ENCODE peak calls at places on chromosomes 12 and 14, in five cellular contexts. E is HEK293T, Q is NT2/D1, J is HepG2, X is H1. Y is an unnamed sample.

GRCh38 chr14:24267516-24267915 is 3.9 kb downstream of the RABGGTA start:
- DNase-seq in E (no peak), Q (no peak), J (no peak), X (no peak), Y (no peak)

GRCh38 chr12:7497661-7498060 is 5.9 kb downstream of the CD163 start:
- DNase-seq in E (no peak), Q (peak; percentile 68), J (no peak), X (no peak), Y (no peak)

GRCh38 chr12:108701779-108702435 is 29.4 kb downstream of the CORO1C start:
- DNase-seq in E (no peak), Q (no peak), J (no peak), X (no peak), Y (no peak)

GRCh38 chr12:85781751-85782150 is 54.5 kb downstream of the RASSF9 start:
- DNase-seq in E (no peak), Q (no peak), J (no peak), X (no peak), Y (no peak)

GRCh38 chr14:92040431-92041040 is 677 bp upstream of the TRIP11 start:
- DNase-seq in E (peak; percentile 34), Q (no peak), J (peak; percentile 18), X (no peak), Y (peak; percentile 25)

GRCh38 chr12:32568241-32568640 is 110.9 kb upstream of the DNM1L start:
- DNase-seq in E (no peak), Q (no peak), J (peak; percentile 31), X (no peak), Y (no peak)

GRCh38 chr14:35534884-35535793 is 1.2 kb downstream of the INSM2 start:
- DNase-seq in E (peak; percentile 80), Q (peak; percentile 46), J (peak; percentile 61), X (peak; percentile 93), Y (no peak)

GRCh38 chr14:93736378-93737014 is 51.8 kb downstream of the PRIMA1 start:
- DNase-seq in E (no peak), Q (no peak), J (peak; percentile 16), X (peak; percentile 67), Y (no peak)

GRCh38 chr12:53890081-53890480 is 48.5 kb upstream of the HOXC13 start:
- DNase-seq in E (no peak), Q (no peak), J (no peak), X (no peak), Y (no peak)

GRCh38 chr14:103336191-103336590 is 2.2 kb downstream of the EIF5 start:
- DNase-seq in E (no peak), Q (no peak), J (no peak), X (no peak), Y (no peak)

GRCh38 chr12:66571361-66571760 is 107.5 kb downstream of the GRIP1 start:
- DNase-seq in E (no peak), Q (no peak), J (no peak), X (no peak), Y (no peak)

GRCh38 chr14:99270491-99271287 is 1.3 kb downstream of the BCL11B start:
- DNase-seq in E (peak; percentile 36), Q (no peak), J (no peak), X (peak; percentile 85), Y (no peak)

GRCh38 chr12:89153341-89153740 is 199.0 kb downstream of the DUSP6 start:
- DNase-seq in E (no peak), Q (no peak), J (no peak), X (no peak), Y (no peak)

GRCh38 chr12:131860472-131861260 is 32.5 kb downstream of the MMP17 start:
- DNase-seq in E (peak; percentile 38), Q (peak; percentile 82), J (peak; percentile 94), X (no peak), Y (no peak)

GRCh38 chr12:121061831-121062230 is 22.8 kb upstream of the OASL start:
- DNase-seq in E (no peak), Q (no peak), J (peak; percentile 18), X (no peak), Y (no peak)

GRCh38 chr14:102584871-102585869 is 7.3 kb upstream of the RCOR1 start:
- DNase-seq in E (no peak), Q (no peak), J (no peak), X (peak; percentile 67), Y (no peak)

GRCh38 chr14:32015166-32015565 is 61.9 kb upstream of the ARHGAP5 start:
- DNase-seq in E (no peak), Q (no peak), J (no peak), X (no peak), Y (no peak)

GRCh38 chr14:90519262-90519920 is 122.6 kb downstream of the CALM1 start:
- DNase-seq in E (no peak), Q (no peak), J (no peak), X (no peak), Y (no peak)

GRCh38 chr14:57987051-57987450 is 121.2 kb upstream of the SLC35F4 start:
- DNase-seq in E (no peak), Q (no peak), J (no peak), X (no peak), Y (no peak)
- TF ChIP-seq SUZ12 in E (no peak), Q (no peak), J (no peak), X (no peak), Y (no peak)

GRCh38 chr14:70827366-70828151 is 18.2 kb upstream of the MAP3K9 start:
- DNase-seq in E (no peak), Q (no peak), J (peak; percentile 41), X (no peak), Y (no peak)

GRCh38 chr14:70821581-70821915 is 12.2 kb upstream of the MAP3K9 start:
- DNase-seq in E (no peak), Q (no peak), J (no peak), X (no peak), Y (no peak)

GRCh38 chr14:70822706-70823185 is 13.4 kb upstream of the MAP3K9 start:
- DNase-seq in E (peak; percentile 61), Q (peak; percentile 40), J (no peak), X (peak; percentile 83), Y (no peak)

GRCh38 chr14:70823281-70823680 is 14.0 kb upstream of the MAP3K9 start:
- DNase-seq in E (no peak), Q (no peak), J (no peak), X (no peak), Y (no peak)

GRCh38 chr14:70821916-70822705 is 12.8 kb upstream of the MAP3K9 start:
- DNase-seq in E (peak; percentile 58), Q (no peak), J (no peak), X (peak; percentile 82), Y (no peak)
- TF ChIP-seq SUZ12 in E (no peak), Q (no peak), J (no peak), X (peak; percentile 51), Y (no peak)

DNA sequence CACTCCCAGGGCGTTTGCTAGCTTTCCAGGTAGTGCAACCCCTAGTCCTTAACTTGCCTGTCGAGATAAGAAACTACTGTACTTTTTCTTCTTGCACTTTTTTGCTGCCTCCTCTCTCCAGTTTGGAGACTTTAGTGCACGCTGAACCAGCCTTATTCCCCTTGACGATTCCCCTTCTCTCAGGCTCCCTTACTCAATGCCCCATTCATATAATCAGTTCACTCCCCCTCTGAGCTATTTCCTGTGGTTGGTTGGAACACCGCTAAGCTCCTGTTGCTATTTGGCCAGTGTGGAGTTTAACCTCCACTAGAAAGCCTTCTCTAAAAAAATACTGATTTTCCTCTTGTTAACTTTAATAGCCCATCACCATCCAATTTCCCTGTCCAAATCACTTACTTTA is 727 bp downstream of the CREBL2 start:
- DNase-seq in E (peak; percentile 28), Q (peak; percentile 77), J (peak; percentile 82), X (no peak), Y (no peak)
- TF ChIP-seq SUZ12 in E (no peak), Q (no peak), J (no peak), X (no peak), Y (no peak)

DNA sequence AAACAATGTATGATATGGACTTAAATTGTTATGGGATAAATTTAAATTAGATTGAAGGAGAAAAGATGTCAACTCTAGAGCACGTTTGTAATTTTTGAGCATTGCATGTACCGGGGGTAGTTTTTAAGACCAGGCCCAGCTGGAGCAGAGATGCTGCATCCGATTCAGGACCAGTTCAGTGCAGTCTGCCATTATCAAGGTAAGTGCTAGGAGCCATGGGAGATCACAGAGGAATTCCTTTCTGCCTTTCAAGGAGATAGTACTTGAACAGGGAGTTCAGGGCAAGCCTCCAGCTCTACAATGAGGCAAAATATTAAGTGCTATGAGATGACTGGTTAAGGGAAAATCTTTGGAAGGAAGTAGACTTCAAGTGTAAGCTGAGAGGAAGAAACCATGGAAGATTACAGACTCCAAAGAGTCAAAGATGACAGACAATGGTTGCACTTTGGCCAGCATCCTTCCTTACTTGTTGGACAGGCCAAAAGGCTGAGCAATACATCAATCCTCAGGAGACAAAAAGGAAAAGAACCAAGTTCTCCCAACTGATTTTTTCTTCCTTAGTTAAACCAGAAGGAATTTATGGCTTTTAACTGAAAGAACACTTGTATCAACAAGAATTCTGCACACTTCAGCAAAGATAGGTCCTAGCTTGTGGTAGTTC is 113.2 kb upstream of the HIF1A start:
- DNase-seq in E (no peak), Q (no peak), J (no peak), X (no peak), Y (no peak)
- TF ChIP-seq SUZ12 in E (no peak), Q (no peak), J (no peak), X (no peak), Y (no peak)